ENCODE peak calls at places on chromosomes 12 and 14, in five cellular contexts. K is ACHN; P is activated CD4-positive, alpha-beta T cell treated with anti-CD3 and anti-CD28 coated beads, Interleukin-2, amount 50 U/mL, for 4 hours; Z is bronchial epithelial cell; F is DMS153. V is an unnamed sample.

GRCh38 chr12:83040991-83041390 is 354.3 kb downstream of the TMTC2 start:
- DNase-seq in Z (no peak), F (no peak), K (no peak), P (no peak), V (no peak)

GRCh38 chr14:104724407-104724980 is 465 bp downstream of the ADSS1 start:
- DNase-seq in K (peak; percentile 2), F (no peak), Z (no peak), P (peak; percentile 15), V (no peak)

GRCh38 chr14:91387135-91387849 is 30.3 kb downstream of the CCDC88C start:
- DNase-seq in F (peak; percentile 44), P (no peak), K (peak; percentile 11), Z (peak; percentile 48), V (no peak)

GRCh38 chr14:32201816-32202467 is at the start of gene RNU6-7:
- DNase-seq in P (no peak), K (no peak), Z (peak; percentile 40), F (peak; percentile 68), V (peak; percentile 78)

GRCh38 chr12:92765871-92766270 is 63.1 kb downstream of the PLEKHG7 start:
- DNase-seq in P (no peak), K (no peak), F (no peak), Z (no peak), V (no peak)

GRCh38 chr12:104699489-104700194 is 242.9 kb downstream of the CHST11 start:
- DNase-seq in Z (no peak), P (no peak), F (no peak), K (no peak), V (no peak)

GRCh38 chr12:85676816-85677749 is 159.1 kb downstream of the RASSF9 start:
- DNase-seq in P (no peak), F (no peak), K (no peak), Z (peak; percentile 39), V (no peak)

GRCh38 chr12:68521848-68522502 is 88.7 kb upstream of the RAP1B start:
- DNase-seq in F (no peak), P (no peak), K (no peak), Z (no peak), V (no peak)

GRCh38 chr12:55780695-55781094 is 36.8 kb downstream of the SARNP start:
- DNase-seq in P (no peak), F (no peak), K (no peak), Z (no peak), V (no peak)

GRCh38 chr14:87995500-87996275 is 2.7 kb upstream of the GALC start:
- DNase-seq in P (no peak), K (no peak), F (no peak), Z (no peak), V (no peak)

GRCh38 chr12:122974274-122974891 is 661 bp upstream of the OGFOD2 start:
- DNase-seq in Z (peak; percentile 94), P (peak; percentile 99), K (peak; percentile 100), F (peak; percentile 96), V (peak; percentile 98)

GRCh38 chr14:77120771-77121743 is 20.5 kb downstream of the ZDHHC22 start:
- DNase-seq in P (no peak), F (no peak), K (no peak), Z (no peak), V (peak; percentile 57)

GRCh38 chr14:76924363-76925151 is 98.3 kb downstream of the LRRC74A start:
- DNase-seq in K (no peak), P (peak; percentile 27), Z (no peak), F (peak; percentile 42), V (peak; percentile 75)

GRCh38 chr12:12086975-12087692 is 16.4 kb downstream of the BCL2L14 start:
- DNase-seq in Z (no peak), P (no peak), F (no peak), K (no peak), V (no peak)

GRCh38 chr12:130983328-130984017 is 29.8 kb downstream of the ADGRD1 start:
- DNase-seq in F (no peak), K (no peak), P (no peak), Z (no peak), V (no peak)

GRCh38 chr12:25959069-25959961 is 833 bp downstream of the RASSF8 start:
- DNase-seq in P (no peak), K (peak; percentile 87), F (no peak), Z (peak; percentile 65), V (no peak)

GRCh38 chr12:82108615-82109014 is 249.6 kb downstream of the CCDC59 start:
- DNase-seq in K (no peak), P (no peak), Z (no peak), F (no peak), V (no peak)

GRCh38 chr14:100010679-100011078 is 54.5 kb upstream of the EVL start:
- DNase-seq in Z (no peak), F (no peak), K (no peak), P (no peak), V (no peak)

V was measured in NCI-H345.